ENCODE peak calls at places on chromosomes 11 and 22, in eight cellular contexts. G, V, P, J, Q, Z, R and N are unnamed samples.

GRCh38 chr11:75673977-75674582 is 5.2 kb upstream of the MAP6 start:
- DNase-seq in G (no peak), V (peak; percentile 47), P (no peak), J (no peak), Q (no peak), Z (no peak), R (no peak), N (no peak)

GRCh38 chr11:64459016-64459415 is 100.1 kb downstream of the RPS6KA4 start:
- DNase-seq in G (no peak), V (no peak), P (no peak), J (no peak), Q (no peak), Z (no peak), R (no peak), N (no peak)

GRCh38 chr11:16365456-16366355 is 9.4 kb upstream of the SOX6 start:
- DNase-seq in G (no peak), V (no peak), P (no peak), J (no peak), Q (no peak), Z (no peak), R (no peak), N (no peak)

GRCh38 chr22:23282516-23282915 is 102.2 kb downstream of the BCR start:
- DNase-seq in G (no peak), V (no peak), P (no peak), J (no peak), Q (no peak), Z (no peak), R (no peak), N (no peak)

GRCh38 chr11:44627911-44628729 is 62.7 kb downstream of the CD82 start:
- DNase-seq in G (no peak), V (peak; percentile 61), P (peak; percentile 75), J (no peak), Q (peak; percentile 46), Z (no peak), R (peak; percentile 79), N (peak; percentile 9)

GRCh38 chr22:44669725-44670027 is 32.3 kb upstream of the PRR5 start:
- DNase-seq in G (no peak), V (no peak), P (no peak), J (peak; percentile 68), Q (no peak), Z (no peak), R (no peak), N (peak; percentile 58)

GRCh38 chr11:108009497-108010360 is 1.0 kb downstream of the CUL5 start:
- DNase-seq in G (no peak), V (no peak), P (no peak), J (peak; percentile 69), Q (no peak), Z (no peak), R (peak; percentile 49), N (no peak)

GRCh38 chr11:15006139-15006759 is 34.1 kb upstream of the CALCA start:
- DNase-seq in G (no peak), V (peak; percentile 9), P (no peak), J (peak; percentile 26), Q (no peak), Z (peak; percentile 30), R (peak; percentile 45), N (no peak)

DNA sequence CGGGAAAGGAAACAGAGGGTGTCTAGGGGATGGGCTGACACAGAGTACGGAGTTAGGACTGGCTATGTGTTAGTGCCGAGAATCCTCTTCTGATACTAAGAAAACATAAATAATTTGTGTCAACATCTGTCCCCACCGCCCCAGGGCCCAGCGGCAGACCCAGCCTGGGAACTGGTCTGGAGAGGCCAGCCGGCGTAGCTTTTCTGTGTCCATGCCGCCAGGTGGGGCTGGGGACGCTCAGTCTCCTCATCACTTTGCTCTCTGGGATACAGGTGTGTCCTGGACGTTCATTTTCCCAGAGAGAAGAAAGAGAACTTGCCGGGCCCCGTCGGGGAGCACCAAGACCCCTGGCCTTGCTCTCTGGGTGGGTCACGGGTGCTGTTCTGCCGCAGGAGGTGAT is 54.7 kb downstream of the WNT7B start:
- DNase-seq in G (no peak), V (no peak), P (no peak), J (no peak), Q (no peak), Z (no peak), R (no peak), N (no peak)
- TF ChIP-seq CTCF in G (no peak), V (no peak), P (no peak), J (no peak), Q (no peak), Z (no peak), R (no peak), N (no peak)

DNA sequence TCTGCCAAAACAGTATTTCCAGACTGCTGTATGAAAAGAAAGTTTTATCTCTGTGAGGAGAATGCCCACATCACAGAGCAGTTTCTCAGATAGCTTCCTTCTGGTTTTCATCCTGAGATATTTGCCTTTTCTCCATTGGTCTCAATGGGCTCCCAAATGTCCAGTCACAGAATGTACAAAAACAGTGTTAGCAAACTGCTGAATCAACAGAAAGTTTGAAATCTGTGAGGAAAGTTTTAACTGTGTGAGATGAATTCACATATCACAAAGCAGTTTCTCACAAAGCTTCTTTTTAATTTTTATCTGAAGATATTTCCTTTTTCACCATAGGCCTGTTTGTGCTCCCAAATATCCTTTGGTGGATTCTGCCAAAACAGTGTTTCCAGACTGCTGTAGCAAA is 207.2 kb upstream of the TRIM48 start:
- DNase-seq in G (no peak), V (no peak), P (no peak), J (no peak), Q (no peak), Z (no peak), R (no peak), N (no peak)
- H3K9me3 ChIP-seq in G (no peaks in the 10 kb centered on the region), V (peaks cover 3% of the 10 kb centered on the region), P (peaks cover 76% of the 10 kb centered on the region), J (peaks cover 89% of the 10 kb centered on the region), Q (peaks cover 51% of the 10 kb centered on the region), Z (no peaks in the 10 kb centered on the region), R (peaks cover 19% of the 10 kb centered on the region), N (peaks cover 2% of the 10 kb centered on the region)

GRCh38 chr22:22201185-22201924 is 43.2 kb upstream of the VPREB1 start:
- DNase-seq in G (no peak), V (no peak), P (no peak), J (peak; percentile 49), Q (no peak), Z (no peak), R (no peak), N (peak; percentile 70)
- TF ChIP-seq CTCF in G (no peak), V (peak; percentile 57), P (no peak), J (peak; percentile 47), Q (peak; percentile 36), Z (peak; percentile 91), R (peak; percentile 15), N (peak; percentile 88)

GRCh38 chr22:47444746-47445065 is 682.3 kb downstream of the TBC1D22A start:
- DNase-seq in G (no peak), V (no peak), P (no peak), J (no peak), Q (no peak), Z (no peak), R (no peak), N (no peak)

GRCh38 chr22:47445212-47445611 is 682.8 kb downstream of the TBC1D22A start:
- DNase-seq in G (no peak), V (no peak), P (no peak), J (no peak), Q (no peak), Z (no peak), R (no peak), N (no peak)

GRCh38 chr22:47446821-47447810 is 684.7 kb downstream of the TBC1D22A start:
- DNase-seq in G (no peak), V (no peak), P (no peak), J (no peak), Q (no peak), Z (no peak), R (no peak), N (no peak)

GRCh38 chr22:47446331-47446730 is 683.9 kb downstream of the TBC1D22A start:
- DNase-seq in G (no peak), V (no peak), P (no peak), J (no peak), Q (no peak), Z (no peak), R (no peak), N (no peak)

DNA sequence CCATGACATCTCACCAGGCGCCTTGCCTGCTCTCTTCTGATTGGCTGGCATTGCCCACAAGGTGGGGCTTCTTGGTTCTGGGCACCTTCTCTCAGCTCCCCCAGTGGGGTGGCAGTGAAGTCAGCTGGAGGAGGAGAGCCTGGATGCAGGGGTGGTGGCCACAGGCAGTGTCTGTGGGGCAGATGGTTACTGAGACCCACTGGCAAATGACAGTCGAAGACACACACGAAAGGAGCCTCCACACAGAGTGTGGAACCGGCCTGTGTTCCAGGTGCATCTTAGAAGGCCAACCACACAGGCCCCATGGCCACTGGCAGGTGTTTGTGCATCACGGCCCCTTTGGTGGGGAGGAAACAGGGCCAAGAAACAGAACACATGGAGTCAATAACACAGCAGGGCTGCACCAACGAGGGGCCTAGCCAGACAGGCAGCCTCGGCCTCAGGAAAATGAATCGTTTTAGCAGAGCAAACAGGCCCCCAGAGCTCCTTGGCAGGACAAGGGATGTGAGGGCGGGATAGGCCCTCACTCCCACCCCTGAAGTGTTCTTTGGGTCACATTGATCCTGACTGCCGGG is 683.4 kb downstream of the TBC1D22A start:
- DNase-seq in G (no peak), V (no peak), P (no peak), J (no peak), Q (no peak), Z (no peak), R (no peak), N (no peak)
- H3K9me3 ChIP-seq in G (no peaks in the 10 kb centered on the region), V (peaks cover 16% of the 10 kb centered on the region), P (peaks cover 11% of the 10 kb centered on the region), J (peaks cover 14% of the 10 kb centered on the region), Q (no peaks in the 10 kb centered on the region), Z (no peaks in the 10 kb centered on the region), R (no peaks in the 10 kb centered on the region), N (peaks cover 9% of the 10 kb centered on the region)

GRCh38 chr11:23022854-23023253 is 162.6 kb upstream of the CCDC179 start:
- DNase-seq in G (no peak), V (no peak), P (no peak), J (no peak), Q (no peak), Z (no peak), R (no peak), N (no peak)

GRCh38 chr11:23023319-23023718 is 163.0 kb upstream of the CCDC179 start:
- DNase-seq in G (no peak), V (no peak), P (no peak), J (no peak), Q (no peak), Z (no peak), R (no peak), N (no peak)

GRCh38 chr11:23021287-23021863 is 161.1 kb upstream of the CCDC179 start:
- DNase-seq in G (no peak), V (peak; percentile 6), P (no peak), J (peak; percentile 59), Q (no peak), Z (peak; percentile 5), R (peak; percentile 73), N (peak; percentile 16)
- TF ChIP-seq CTCF in G (peak; percentile 46), V (peak; percentile 80), P (peak; percentile 42), J (peak; percentile 87), Q (peak; percentile 1), Z (peak; percentile 75), R (peak; percentile 85), N (peak; percentile 61)